ENCODE peak calls at places on chromosomes 12 and 14, in four cellular contexts. B, M, Q and O are unnamed samples.

GRCh38 chr14:99729991-99730875 is 46.1 kb downstream of the CYP46A1 start:
- DNase-seq in Q (peak), M (no peak), B (peak), O (no peak)

GRCh38 chr12:24820872-24821271 is 128.0 kb downstream of the BCAT1 start:
- DNase-seq in B (no peak), M (peak), Q (no peak), O (no peak)

GRCh38 chr14:92511472-92512247 is 1.9 kb upstream of the RIN3 start:
- DNase-seq in Q (no peak), B (no peak), M (peak), O (no peak)

GRCh38 chr14:64569108-64570045 is 19.6 kb downstream of the PPP1R36 start:
- DNase-seq in M (peak), B (no peak), Q (no peak), O (peak)

GRCh38 chr14:64409509-64409908 is 21.4 kb downstream of the MTHFD1 start:
- DNase-seq in Q (no peak), B (no peak), M (no peak), O (no peak)

GRCh38 chr14:68682166-68683103 is 110.4 kb downstream of the ZFP36L1 start:
- DNase-seq in Q (no peak), B (peak), M (peak), O (no peak)

GRCh38 chr14:73764406-73764805 is 50.2 kb upstream of the PNMA1 start:
- DNase-seq in Q (no peak), B (no peak), M (no peak), O (no peak)

GRCh38 chr14:102090713-102091112 is 3.9 kb upstream of the HSP90AA1 start:
- DNase-seq in B (no peak), Q (no peak), M (no peak), O (no peak)

GRCh38 chr12:67251012-67251411 is 18.1 kb upstream of the CAND1 start:
- DNase-seq in B (no peak), M (no peak), Q (no peak), O (no peak)

GRCh38 chr12:97061164-97061563 is 154.1 kb downstream of the NEDD1 start:
- DNase-seq in M (no peak), B (no peak), Q (no peak), O (no peak)

GRCh38 chr14:95319312-95320075 is at the start of gene CLMN:
- DNase-seq in B (peak), Q (no peak), M (peak), O (peak)

GRCh38 chr14:91385227-91385626 is 32.4 kb downstream of the CCDC88C start:
- DNase-seq in M (no peak), Q (no peak), B (no peak), O (peak)

GRCh38 chr14:31194095-31194494 is 13.5 kb downstream of the HECTD1 start:
- DNase-seq in Q (no peak), M (peak), B (no peak), O (no peak)

GRCh38 chr14:23494223-23494622 is 24.7 kb downstream of the NGDN start:
- DNase-seq in M (peak), B (no peak), Q (peak), O (no peak)

GRCh38 chr12:30090258-30090657 is 306.5 kb upstream of the TMTC1 start:
- DNase-seq in M (no peak), Q (no peak), B (no peak), O (no peak)

GRCh38 chr12:16112626-16113560 is 164.6 kb downstream of the SLC15A5 start:
- DNase-seq in M (peak), Q (peak), B (no peak), O (no peak)

GRCh38 chr12:121545459-121545858 is 35.4 kb downstream of the KDM2B start:
- DNase-seq in M (no peak), Q (no peak), B (no peak), O (no peak)

GRCh38 chr14:67441672-67442071 is 29.7 kb upstream of the PLEK2 start:
- DNase-seq in M (no peak), Q (no peak), B (no peak), O (no peak)

GRCh38 chr14:55929136-55929535 is 189.1 kb upstream of the PELI2 start:
- DNase-seq in M (no peak), B (no peak), Q (no peak), O (no peak)

GRCh38 chr12:18683603-18684002 is 54.2 kb downstream of the PLCZ1 start:
- DNase-seq in Q (peak), M (peak), B (no peak), O (no peak)

GRCh38 chr12:84056-84455 is 17.5 kb downstream of the IQSEC3 start:
- DNase-seq in Q (no peak), B (no peak), M (no peak), O (no peak)

GRCh38 chr12:5456025-5456424 is 24.1 kb downstream of the NTF3 start:
- DNase-seq in M (no peak), B (no peak), Q (no peak), O (no peak)

GRCh38 chr12:6205144-6205539 is 4.9 kb downstream of the CD9 start:
- DNase-seq in B (no peak), Q (peak), M (no peak), O (no peak)